ENCODE peak calls at places on chromosome 18, in seven cellular contexts. V is RWPE1, S is caudate nucleus, U is GM23248, F is gastrocnemius medialis, X is endothelial cell of umbilical vein, T is left ventricle myocardium inferior. D is an unnamed sample.

GRCh38 chr18:28080876-28081300 is 96.0 kb downstream of the CDH2 start:
- DNase-seq in V (no peak), F (no peak), S (no peak), U (peak), X (no peak), T (no peak), D (no peak)

GRCh38 chr18:33960393-33960792 is 264.3 kb downstream of the NOL4 start:
- DNase-seq in X (no peak), S (no peak), T (no peak), F (no peak), V (no peak), U (no peak), D (no peak)

GRCh38 chr18:35159782-35160181 is 81.1 kb upstream of the ZNF397 start:
- DNase-seq in T (no peak), S (no peak), X (peak), F (no peak), V (no peak), U (peak), D (no peak)

GRCh38 chr18:75551071-75551470 is 123.6 kb upstream of the SMIM21 start:
- DNase-seq in X (no peak), U (no peak), S (no peak), T (no peak), F (no peak), V (no peak), D (no peak)

GRCh38 chr18:59512025-59512710 is 153.1 kb upstream of the LMAN1 start:
- DNase-seq in V (no peak), X (no peak), F (no peak), U (no peak), S (no peak), T (no peak), D (no peak)

GRCh38 chr18:69580107-69580506 is 179.4 kb downstream of the DOK6 start:
- DNase-seq in V (no peak), S (no peak), X (no peak), T (no peak), F (no peak), U (peak), D (no peak)

GRCh38 chr18:25289040-25289631 is 62.8 kb downstream of the ZNF521 start:
- DNase-seq in S (no peak), V (no peak), T (no peak), X (peak), U (peak), F (no peak), D (no peak)

GRCh38 chr18:12256946-12257345 is 2.8 kb downstream of the CIDEA start:
- DNase-seq in T (no peak), S (no peak), U (peak), X (peak), F (no peak), V (no peak), D (no peak)

GRCh38 chr18:63320690-63321265 is 1.2 kb upstream of the BCL2 start:
- DNase-seq in V (no peak), U (no peak), F (peak), T (peak), S (no peak), X (peak), D (peak)

GRCh38 chr18:6294119-6294784 is 120.5 kb downstream of the L3MBTL4 start:
- DNase-seq in T (no peak), X (no peak), U (no peak), F (no peak), V (no peak), S (no peak), D (no peak)

GRCh38 chr18:63233334-63233733 is 86.2 kb downstream of the BCL2 start:
- DNase-seq in U (no peak), T (no peak), S (no peak), X (no peak), V (no peak), F (no peak), D (no peak)

GRCh38 chr18:75489493-75490190 is 62.1 kb upstream of the SMIM21 start:
- DNase-seq in S (no peak), U (peak), X (no peak), T (no peak), F (no peak), V (peak), D (no peak)

GRCh38 chr18:76503595-76503994 is 8.6 kb upstream of the ZNF516 start:
- DNase-seq in V (no peak), T (no peak), F (no peak), S (no peak), X (no peak), U (no peak), D (no peak)

GRCh38 chr18:75089748-75090327 is 119.1 kb downstream of the PTGR3 start:
- DNase-seq in U (no peak), S (no peak), V (no peak), F (no peak), T (no peak), X (no peak), D (no peak)

GRCh38 chr18:34492652-34493051 is 217.4 kb upstream of the DTNA start:
- DNase-seq in S (no peak), X (no peak), T (no peak), U (peak), F (no peak), V (no peak), D (no peak)

GRCh38 chr18:6015364-6015763 is 120.0 kb upstream of the TMEM200C start:
- DNase-seq in F (no peak), V (no peak), T (no peak), S (no peak), X (no peak), U (peak), D (no peak)

GRCh38 chr18:65942103-65942502 is 191.3 kb downstream of the CDH7 start:
- DNase-seq in X (no peak), V (peak), U (no peak), T (no peak), S (no peak), F (no peak), D (no peak)

GRCh38 chr18:35415511-35416427 is 38.6 kb upstream of the ZNF396 start:
- DNase-seq in X (no peak), S (no peak), V (no peak), F (no peak), T (no peak), U (peak), D (no peak)

GRCh38 chr18:11488175-11488574 is 121.2 kb upstream of the SLC35G4 start:
- DNase-seq in U (peak), V (peak), S (no peak), X (no peak), T (no peak), F (no peak), D (no peak)

GRCh38 chr18:35005963-35006577 is 35.1 kb upstream of the MAPRE2 start:
- DNase-seq in X (peak), U (peak), T (no peak), S (no peak), F (no peak), V (peak), D (no peak)

GRCh38 chr18:5975111-5975622 is 79.8 kb upstream of the TMEM200C start:
- DNase-seq in X (no peak), S (no peak), F (no peak), V (no peak), T (no peak), U (peak), D (no peak)

GRCh38 chr18:58105908-58106673 is 62.1 kb downstream of the NEDD4L start:
- DNase-seq in F (no peak), T (no peak), V (no peak), S (no peak), X (no peak), U (no peak), D (no peak)

GRCh38 chr18:66792466-66792865 is 188.6 kb upstream of the CDH19 start:
- DNase-seq in S (no peak), X (peak), T (no peak), F (no peak), U (no peak), V (no peak), D (no peak)

GRCh38 chr18:6746386-6746960 is 17.0 kb downstream of the ARHGAP28 start:
- DNase-seq in T (no peak), X (no peak), V (no peak), F (no peak), U (no peak), S (no peak), D (no peak)

GRCh38 chr18:42807852-42808251 is 307.6 kb downstream of the RIT2 start:
- DNase-seq in U (no peak), T (no peak), S (no peak), V (no peak), X (no peak), F (no peak), D (no peak)

GRCh38 chr18:56825312-56825711 is 174.2 kb downstream of the WDR7 start:
- DNase-seq in U (no peak), F (no peak), T (no peak), X (no peak), S (no peak), V (no peak), D (no peak)

GRCh38 chr18:56538756-56539155 is 99.6 kb downstream of the TXNL1 start:
- DNase-seq in S (no peak), V (no peak), X (no peak), F (no peak), T (no peak), U (peak), D (no peak)

GRCh38 chr18:44729631-44730101 is 49.0 kb downstream of the SETBP1 start:
- DNase-seq in F (no peak), U (peak), S (no peak), V (no peak), T (no peak), X (no peak), D (no peak)

GRCh38 chr18:36629095-36629604 is 199.7 kb downstream of the TPGS2 start:
- DNase-seq in V (no peak), S (no peak), U (no peak), X (no peak), F (no peak), T (peak), D (no peak)

GRCh38 chr18:79816981-79817606 is 19.4 kb downstream of the KCNG2 start:
- DNase-seq in F (no peak), X (no peak), S (no peak), U (no peak), V (no peak), T (no peak), D (no peak)

GRCh38 chr18:79511671-79512301 is 116.1 kb downstream of the NFATC1 start:
- DNase-seq in V (no peak), X (no peak), U (no peak), S (no peak), T (no peak), F (no peak), D (no peak)

GRCh38 chr18:905948-906415 is 1.3 kb downstream of the ADCYAP1 start:
- DNase-seq in F (no peak), X (no peak), S (no peak), U (no peak), V (no peak), T (no peak), D (no peak)

GRCh38 chr18:63111549-63112402 is 207.8 kb downstream of the BCL2 start:
- DNase-seq in V (no peak), S (no peak), T (no peak), F (no peak), U (peak), X (peak), D (no peak)

GRCh38 chr18:35171315-35171987 is 69.4 kb upstream of the ZNF397 start:
- DNase-seq in U (peak), F (no peak), T (no peak), X (no peak), S (no peak), V (no peak), D (no peak)

GRCh38 chr18:7758764-7759163 is 191.6 kb downstream of the PTPRM start:
- DNase-seq in V (no peak), X (no peak), U (no peak), F (no peak), T (no peak), S (no peak), D (no peak)

GRCh38 chr18:5476961-5477800 is 66.6 kb downstream of the EPB41L3 start:
- DNase-seq in T (no peak), F (no peak), U (no peak), V (no peak), S (no peak), X (peak), D (no peak)

GRCh38 chr18:6057604-6058003 is 162.3 kb upstream of the TMEM200C start:
- DNase-seq in T (no peak), V (no peak), U (peak), S (no peak), F (no peak), X (no peak), D (no peak)

GRCh38 chr18:13613099-13613498 is 113.3 kb downstream of the FAM210A start:
- DNase-seq in U (no peak), T (no peak), V (no peak), F (no peak), S (no peak), X (no peak), D (no peak)

GRCh38 chr18:13611058-13611615 is 115.2 kb downstream of the FAM210A start:
- DNase-seq in V (no peak), F (no peak), T (peak), X (peak), S (no peak), U (peak), D (peak)

GRCh38 chr18:13612111-13612997 is 114.0 kb downstream of the FAM210A start:
- DNase-seq in T (no peak), U (peak), V (no peak), S (peak), F (no peak), X (no peak), D (peak)

GRCh38 chr18:13610517-13610916 is 115.8 kb downstream of the FAM210A start:
- DNase-seq in X (peak), T (no peak), S (no peak), V (no peak), U (peak), F (no peak), D (peak)

GRCh38 chr18:13611616-13612110 is 114.7 kb downstream of the FAM210A start:
- DNase-seq in T (peak), S (no peak), F (no peak), X (peak), V (no peak), U (peak), D (no peak)
- H3K27ac ChIP-seq in T (peak), S (peak), F (peak), X (no peak), V (no peak), U (no peak), D (peak)

DNA sequence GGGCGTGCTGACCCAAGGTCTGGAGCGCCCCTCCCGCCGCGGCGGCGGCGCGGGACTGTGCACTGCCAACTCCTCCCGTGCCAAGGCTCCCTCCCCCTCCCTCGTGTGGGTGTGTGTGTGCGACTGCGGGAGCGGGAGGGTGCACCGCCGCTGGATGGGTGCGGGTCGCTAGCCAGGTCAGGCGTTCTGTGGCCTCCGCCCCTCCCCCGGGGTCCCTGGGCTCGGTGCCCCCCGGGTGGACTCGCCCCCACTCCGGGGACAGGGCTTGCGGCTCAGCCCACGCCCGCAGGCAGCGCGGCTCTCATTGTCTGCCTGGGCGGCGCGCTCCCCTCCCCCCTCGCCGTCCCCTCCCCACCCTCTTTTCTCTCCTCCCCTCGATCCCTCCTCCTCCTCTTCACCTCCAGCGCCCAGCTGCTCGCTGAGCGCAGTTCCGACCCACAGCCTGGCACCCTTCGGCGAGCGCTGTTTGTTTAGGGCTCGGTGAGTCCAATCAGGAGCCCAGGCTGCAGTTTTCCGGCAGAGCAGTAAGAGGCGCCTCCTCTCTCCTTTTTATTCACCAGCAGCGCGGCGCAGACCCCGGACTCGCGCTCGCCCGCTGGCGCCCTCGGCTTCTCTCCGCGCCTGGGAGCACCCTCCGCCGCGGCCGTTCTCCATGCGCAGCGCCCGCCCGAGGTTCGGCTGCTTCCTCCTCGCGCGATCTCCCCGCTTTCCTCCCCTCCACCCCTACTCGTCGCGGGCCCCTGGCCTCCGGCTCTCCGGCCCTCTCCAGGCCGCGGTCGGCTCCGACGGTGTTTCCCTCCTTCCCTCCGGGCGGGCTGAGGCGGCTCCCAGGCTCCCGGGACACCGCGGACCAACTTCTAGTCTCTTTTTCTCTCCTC is at the start of gene GATA6:
- DNase-seq in X (peak), S (no peak), F (no peak), V (peak), T (peak), U (peak), D (no peak)
- H3K27ac ChIP-seq in X (peak), S (no peak), F (peak), V (peak), T (peak), U (peak), D (no peak)

GRCh38 chr18:23793985-23794867 is 105.0 kb downstream of the LAMA3 start:
- DNase-seq in V (no peak), X (no peak), S (no peak), T (no peak), U (no peak), F (no peak), D (no peak)

GRCh38 chr18:23798824-23799223 is 109.6 kb downstream of the LAMA3 start:
- DNase-seq in F (no peak), U (no peak), T (no peak), X (no peak), V (no peak), S (no peak), D (no peak)

GRCh38 chr18:23798249-23798648 is 109.0 kb downstream of the LAMA3 start:
- DNase-seq in S (no peak), F (no peak), U (peak), X (no peak), T (no peak), V (no peak), D (no peak)

DNA sequence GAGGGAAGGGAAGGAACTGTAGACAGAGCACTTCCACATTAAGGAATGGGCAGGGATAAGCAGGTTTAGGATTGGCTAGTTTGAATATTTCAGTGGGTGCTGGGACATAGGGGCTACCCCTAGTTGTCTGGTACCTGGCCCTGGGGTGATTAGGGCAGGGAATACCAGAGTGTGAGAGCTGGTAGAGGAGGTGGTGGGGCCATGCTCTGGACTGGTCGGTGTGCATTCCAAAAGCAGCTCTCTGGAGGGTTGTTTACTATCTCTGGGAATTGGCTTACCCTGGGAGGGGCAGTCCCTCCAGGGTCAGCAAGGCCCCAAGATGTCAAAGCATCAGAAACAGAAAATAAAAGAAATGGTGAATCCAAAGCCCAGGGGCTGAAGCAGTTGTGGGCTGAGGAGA is 103.8 kb downstream of the LAMA3 start:
- DNase-seq in X (no peak), T (no peak), F (no peak), U (no peak), S (no peak), V (no peak), D (no peak)
- H3K27ac ChIP-seq in X (no peak), T (no peak), F (no peak), U (no peak), S (no peak), V (no peak), D (no peak)

GRCh38 chr18:55419132-55419938 is 168.7 kb downstream of the TCF4 start:
- DNase-seq in F (peak), T (no peak), X (no peak), S (no peak), U (peak), V (no peak), D (no peak)
- H3K27ac ChIP-seq in F (peak), T (peak), X (no peak), S (no peak), U (peak), V (no peak), D (peak)

DNA sequence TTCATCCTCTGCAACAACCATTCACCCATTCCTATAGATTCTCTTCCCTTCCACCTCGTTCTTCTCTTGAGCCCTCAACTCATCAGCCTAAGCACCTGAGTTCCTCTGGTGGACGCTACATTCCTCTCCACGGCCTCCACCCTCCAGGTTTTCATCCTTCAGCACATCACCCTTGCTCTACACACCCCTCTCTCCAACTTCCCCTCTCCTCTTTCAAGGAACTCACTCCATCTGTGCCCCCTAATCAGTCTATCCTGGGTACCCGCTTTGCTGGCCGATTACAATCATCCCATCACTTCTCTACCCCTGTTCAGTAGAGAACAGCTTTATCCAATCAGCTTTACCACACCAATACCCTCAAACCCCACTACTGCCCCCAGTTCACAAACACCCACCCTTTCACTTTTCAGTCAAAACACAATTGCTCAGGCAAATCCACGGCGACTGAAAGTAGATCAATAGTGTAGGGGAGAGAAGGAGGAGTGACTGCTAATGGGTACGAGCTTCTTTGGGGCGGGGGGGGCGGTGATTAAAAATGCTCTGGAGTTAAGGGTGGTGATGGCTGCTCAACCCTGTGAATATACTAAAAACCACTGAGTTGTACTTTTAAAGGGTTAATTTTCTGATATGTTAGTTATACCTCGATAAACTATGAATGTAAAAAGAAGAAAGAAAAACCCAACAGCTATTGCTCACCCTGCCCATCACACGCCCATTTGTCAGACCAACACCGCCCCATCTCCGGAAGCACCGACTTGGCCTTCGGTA is 857 bp downstream of the DYM start:
- DNase-seq in U (peak), T (no peak), S (no peak), F (peak), V (peak), X (peak), D (no peak)
- H3K27ac ChIP-seq in U (peak), T (peak), S (peak), F (peak), V (peak), X (peak), D (peak)

GRCh38 chr18:9695605-9696004 is 12.5 kb upstream of the RAB31 start:
- DNase-seq in S (no peak), T (no peak), X (no peak), U (no peak), V (no peak), F (no peak), D (no peak)
- H3K27ac ChIP-seq in S (no peak), T (no peak), X (no peak), U (no peak), V (no peak), F (no peak), D (no peak)

D was measured in substantia nigra.